ENCODE peak calls at places on chromosomes 16 and 17, in four cellular contexts. I is stimulated activated CD4-positive, alpha-beta T cell treated with anti-CD3 and anti-CD28 coated beads, TNF-alpha, amount 100 ng/mL, for 4 hours; W is NCI-H1694 treated with DMSO at 0.1 percent for 48 hours; F is HuH-7. C is an unnamed sample.

GRCh38 chr16:69243479-69243878 is 56.5 kb downstream of the SNTB2 start:
- DNase-seq in I (no peak), W (no peak), F (no peak), C (no peak)

GRCh38 chr16:80948886-80949502 is 57.7 kb downstream of the CMC2 start:
- DNase-seq in I (no peak), W (no peak), F (peak), C (no peak)

GRCh38 chr17:67475161-67475887 is 98.2 kb downstream of the PITPNC1 start:
- DNase-seq in I (peak), W (peak), F (peak), C (no peak)

GRCh38 chr16:85554791-85555548 is 58.2 kb upstream of the GSE1 start:
- DNase-seq in I (peak), W (no peak), F (peak), C (peak)

GRCh38 chr17:71765437-71765836 is 355.4 kb upstream of the SOX9 start:
- DNase-seq in I (no peak), W (no peak), F (no peak), C (no peak)

GRCh38 chr17:75494326-75494877 is 20.9 kb downstream of the CASKIN2 start:
- DNase-seq in I (no peak), W (no peak), F (no peak), C (no peak)

GRCh38 chr17:41523787-41524186 is 4.3 kb downstream of the KRT19 start:
- DNase-seq in I (no peak), W (peak), F (no peak), C (no peak)

GRCh38 chr16:82979406-82980111 is 352.8 kb downstream of the CDH13 start:
- DNase-seq in I (no peak), W (no peak), F (no peak), C (no peak)

GRCh38 chr17:77281024-77281903 is 140.5 kb downstream of the SEC14L1 start:
- DNase-seq in I (peak), W (peak), F (peak), C (no peak)

GRCh38 chr17:80986816-80987480 is 4.7 kb upstream of the CHMP6 start:
- DNase-seq in I (no peak), W (no peak), F (no peak), C (no peak)

GRCh38 chr16:27994686-27995085 is 68.8 kb downstream of the GSG1L start:
- DNase-seq in I (no peak), W (no peak), F (no peak), C (no peak)

GRCh38 chr17:83203472-83204221 is 124.2 kb downstream of the METRNL start:
- DNase-seq in I (no peak), W (no peak), F (no peak), C (no peak)

GRCh38 chr17:57486416-57486815 is 230.1 kb downstream of the MSI2 start:
- DNase-seq in I (no peak), W (no peak), F (no peak), C (no peak)

GRCh38 chr17:51427259-51428255 is 167.2 kb downstream of the UTP18 start:
- DNase-seq in I (peak), W (no peak), F (no peak), C (no peak)

GRCh38 chr16:72021043-72021442 is 12.5 kb downstream of the DHODH start:
- DNase-seq in I (no peak), W (no peak), F (peak), C (no peak)

GRCh38 chr16:84953051-84953746 is 58.1 kb downstream of the ZDHHC7 start:
- DNase-seq in I (no peak), W (no peak), F (no peak), C (no peak)

GRCh38 chr16:27169511-27170071 is 33.7 kb upstream of the KDM8 start:
- DNase-seq in I (peak), W (peak), F (peak), C (no peak)

GRCh38 chr17:21399476-21400203 is 23.5 kb downstream of the KCNJ12 start:
- DNase-seq in I (no peak), W (no peak), F (no peak), C (no peak)

GRCh38 chr16:24409045-24409444 is 130.3 kb upstream of the RBBP6 start:
- DNase-seq in I (no peak), W (no peak), F (peak), C (no peak)

GRCh38 chr16:81189100-81189664 is 49.3 kb upstream of the BCO1 start:
- DNase-seq in I (no peak), W (no peak), F (no peak), C (no peak)

GRCh38 chr17:69724236-69724635 is 309.7 kb downstream of the MAP2K6 start:
- DNase-seq in I (no peak), W (no peak), F (no peak), C (no peak)

GRCh38 chr17:7932949-7933348 is 943 bp downstream of the CNTROB start:
- DNase-seq in I (no peak), W (no peak), F (peak), C (no peak)

GRCh38 chr17:72618018-72618509 is 474.4 kb downstream of the SLC39A11 start:
- DNase-seq in I (no peak), W (no peak), F (peak), C (no peak)

GRCh38 chr17:9522074-9522473 is 53.5 kb downstream of the STX8 start:
- DNase-seq in I (no peak), W (peak), F (peak), C (no peak)

GRCh38 chr17:39450051-39450450 is 1.0 kb downstream of the MED1 start:
- DNase-seq in I (no peak), W (no peak), F (no peak), C (no peak)

GRCh38 chr17:50037321-50038107 is 18.4 kb upstream of the ITGA3 start:
- DNase-seq in I (no peak), W (no peak), F (no peak), C (no peak)

GRCh38 chr17:66945451-66945850 is 19.1 kb upstream of the CACNG4 start:
- DNase-seq in I (no peak), W (no peak), F (no peak), C (no peak)

C was measured in HS-5.